ENCODE peak calls at places on chromosomes 11 and 22, in six cellular contexts. N is astrocyte of the spinal cord, U is right atrium auricular region, H is brain microvascular endothelial cell, S is BJ, P is pancreas. O is an unnamed sample.

GRCh38 chr11:66181632-66182345 is 86.7 kb upstream of the RAB1B start:
- DNase-seq in N (no peak), U (no peak), H (no peak), S (no peak), P (no peak), O (no peak)

GRCh38 chr11:12642040-12642439 is 32.2 kb upstream of the TEAD1 start:
- DNase-seq in N (peak), U (no peak), H (peak), S (no peak), P (no peak), O (peak)

GRCh38 chr11:18277560-18278271 is 11.7 kb downstream of the SAA1 start:
- DNase-seq in N (no peak), U (no peak), H (no peak), S (no peak), P (peak), O (peak)

GRCh38 chr11:66317322-66317765 is 500 bp upstream of the CD248 start:
- DNase-seq in N (no peak), U (no peak), H (peak), S (no peak), P (no peak), O (peak)

GRCh38 chr11:36605221-36606216 is 7.5 kb upstream of the RAG2 start:
- DNase-seq in N (no peak), U (no peak), H (no peak), S (no peak), P (no peak), O (no peak)

GRCh38 chr22:49969751-49970527 is 9.4 kb downstream of the PIM3 start:
- DNase-seq in N (no peak), U (no peak), H (no peak), S (no peak), P (peak), O (no peak)

GRCh38 chr11:108235633-108236032 is 12.8 kb downstream of the ATM start:
- DNase-seq in N (no peak), U (no peak), H (no peak), S (no peak), P (no peak), O (no peak)

GRCh38 chr11:26584818-26585217 is 12.8 kb upstream of the MUC15 start:
- DNase-seq in N (no peak), U (no peak), H (no peak), S (no peak), P (no peak), O (no peak)

GRCh38 chr22:28021116-28021997 is 102.3 kb upstream of the PITPNB start:
- DNase-seq in N (no peak), U (peak), H (no peak), S (no peak), P (peak), O (no peak)

GRCh38 chr22:24938741-24939341 is 7.7 kb downstream of the LHFPL7 start:
- DNase-seq in N (peak), U (no peak), H (no peak), S (no peak), P (peak), O (peak)

GRCh38 chr11:67489860-67490726 is 7.3 kb downstream of the AIP start:
- DNase-seq in N (no peak), U (no peak), H (no peak), S (no peak), P (no peak), O (no peak)

GRCh38 chr22:46969491-46969890 is 207.0 kb downstream of the TBC1D22A start:
- DNase-seq in N (no peak), U (no peak), H (no peak), S (no peak), P (no peak), O (no peak)

GRCh38 chr11:76810151-76810853 is 27.1 kb downstream of the TSKU start:
- DNase-seq in N (no peak), U (peak), H (peak), S (no peak), P (no peak), O (peak)

GRCh38 chr11:132205496-132205895 is 835.1 kb downstream of the NTM start:
- DNase-seq in N (peak), U (no peak), H (no peak), S (no peak), P (no peak), O (no peak)

GRCh38 chr11:78689558-78690153 is 115.0 kb upstream of the NARS2 start:
- DNase-seq in N (no peak), U (no peak), H (no peak), S (no peak), P (no peak), O (no peak)

GRCh38 chr11:123475478-123475877 is 45.4 kb downstream of the GRAMD1B start:
- DNase-seq in N (peak), U (no peak), H (peak), S (no peak), P (no peak), O (peak)

GRCh38 chr11:94400075-94400838 is 962 bp downstream of the GPR83 start:
- DNase-seq in N (no peak), U (no peak), H (no peak), S (no peak), P (no peak), O (no peak)

GRCh38 chr11:94401773-94402265 is 600 bp upstream of the GPR83 start:
- DNase-seq in N (no peak), U (no peak), H (no peak), S (no peak), P (no peak), O (peak)

GRCh38 chr11:94402355-94402754 is 1.1 kb upstream of the GPR83 start:
- DNase-seq in N (no peak), U (no peak), H (no peak), S (no peak), P (no peak), O (no peak)

GRCh38 chr11:94398101-94398500 is 3.1 kb downstream of the GPR83 start:
- DNase-seq in N (no peak), U (no peak), H (no peak), S (no peak), P (no peak), O (no peak)

GRCh38 chr11:94400839-94401772 is at the start of gene GPR83:
- DNase-seq in N (peak), U (no peak), H (peak), S (no peak), P (no peak), O (peak)
- H3K4me3 ChIP-seq in N (peak), U (peak), H (peak), S (peak), P (no peak), O (peak)

GRCh38 chr11:20032127-20032526 is 128.1 kb downstream of the DBX1 start:
- DNase-seq in N (no peak), U (no peak), H (no peak), S (no peak), P (no peak), O (no peak)
- TF ChIP-seq CTCF in N (no peak), U (no peak), H (no peak), S (no peak), P (no peak), O (no peak)

DNA sequence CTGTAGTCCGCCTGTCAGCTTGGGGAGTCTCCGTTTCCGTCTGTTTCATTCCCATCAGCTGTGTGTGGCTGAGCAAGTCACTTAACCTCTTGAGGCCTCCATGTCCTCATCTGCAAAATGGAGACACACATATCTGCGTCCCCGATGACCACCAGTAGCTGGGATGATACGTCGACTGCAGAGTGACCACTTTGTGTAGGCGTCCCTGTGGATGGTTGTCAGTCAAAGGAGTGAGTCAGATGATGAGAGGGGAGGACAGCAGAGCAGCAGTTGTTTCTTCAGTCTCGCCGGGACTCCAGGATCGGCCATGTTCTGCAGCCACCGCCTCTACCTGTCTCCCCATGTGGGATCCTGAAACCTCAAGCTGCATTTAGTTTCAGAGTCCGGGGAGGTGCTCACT is 19.9 kb downstream of the MGAT3 start:
- DNase-seq in N (no peak), U (no peak), H (no peak), S (no peak), P (no peak), O (no peak)
- H3K4me3 ChIP-seq in N (no peak), U (no peak), H (no peak), S (no peak), P (no peak), O (no peak)

GRCh38 chr11:96203567-96204365 is 139.2 kb downstream of the MAML2 start:
- DNase-seq in N (no peak), U (no peak), H (no peak), S (no peak), P (no peak), O (no peak)
- TF ChIP-seq CTCF in N (no peak), U (no peak), H (no peak), S (no peak), P (no peak), O (no peak)

GRCh38 chr22:20904008-20904979 is 12.9 kb upstream of the CRKL start:
- DNase-seq in N (peak), U (peak), H (peak), S (peak), P (no peak), O (peak)

GRCh38 chr22:20903093-20903492 is 14.1 kb upstream of the CRKL start:
- DNase-seq in N (no peak), U (no peak), H (no peak), S (no peak), P (no peak), O (no peak)

GRCh38 chr22:20906387-20906767 is 10.8 kb upstream of the CRKL start:
- DNase-seq in N (no peak), U (no peak), H (no peak), S (no peak), P (no peak), O (no peak)

GRCh38 chr22:20904980-20905355 is 12.2 kb upstream of the CRKL start:
- DNase-seq in N (no peak), U (no peak), H (no peak), S (no peak), P (no peak), O (no peak)

DNA sequence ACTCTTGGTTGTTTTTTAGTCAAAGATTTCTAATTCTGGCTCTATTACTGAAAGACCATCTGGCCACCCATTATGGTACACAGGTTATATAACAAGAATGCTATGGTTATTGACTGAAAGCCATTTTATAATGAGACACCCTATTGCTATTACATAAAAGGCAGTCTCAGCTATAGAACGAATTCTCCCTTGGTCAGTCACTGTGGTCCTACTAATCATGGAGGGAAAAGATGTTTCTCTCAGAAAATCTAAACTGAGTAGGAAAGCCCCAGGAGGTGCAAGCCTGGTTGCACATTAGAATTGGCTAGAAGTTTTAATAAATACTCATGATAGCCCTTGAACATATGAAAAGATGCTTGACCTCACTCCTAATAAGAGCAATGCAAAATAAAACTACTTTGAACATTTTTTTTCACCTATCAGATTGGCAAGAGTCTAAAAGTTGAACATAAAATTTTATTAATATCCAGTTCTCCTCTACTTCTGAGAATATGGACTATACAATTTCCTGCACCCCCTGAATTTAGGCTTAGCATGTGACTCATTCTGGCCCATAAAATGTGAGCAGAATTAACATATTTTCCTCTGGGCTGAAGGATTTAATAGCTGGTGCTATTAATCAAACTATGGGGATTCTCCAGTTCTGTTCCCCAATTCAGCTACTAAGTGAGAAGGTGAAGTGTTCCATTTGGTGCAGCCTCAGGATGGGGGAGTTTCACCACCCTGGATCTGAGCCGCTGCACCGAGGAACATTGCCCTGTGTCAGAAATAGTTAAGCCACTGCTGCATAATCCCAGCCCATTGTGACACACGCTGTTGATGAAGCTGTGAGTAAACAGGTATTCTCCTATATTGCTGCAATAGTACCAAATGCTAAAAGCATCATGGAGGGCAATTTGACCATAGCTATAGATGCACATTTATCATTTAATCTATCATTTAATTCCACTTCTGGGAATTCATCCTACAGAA is 11.5 kb upstream of the CRKL start:
- DNase-seq in N (no peak), U (no peak), H (no peak), S (no peak), P (no peak), O (peak)
- H3K4me3 ChIP-seq in N (no peak), U (no peak), H (no peak), S (no peak), P (no peak), O (no peak)